ENCODE peak calls at places on chromosomes 7 and 10, in four cellular contexts. One of them, this sample, is unnamed.

GRCh38 chr10:6255548-6256061 is 52.9 kb downstream of the PFKFB3 start:
- DNase-seq in mucosa of gallbladder: no peak
- DNase-seq in NCI-H187: no peak
- DNase-seq in breast epithelium: peak
- DNase-seq in this sample: no peak

GRCh38 chr10:95988702-95989101 is 54.7 kb upstream of the CCNJ start:
- DNase-seq in mucosa of gallbladder: no peak
- DNase-seq in NCI-H187: no peak
- DNase-seq in breast epithelium: no peak
- DNase-seq in this sample: no peak

GRCh38 chr7:28815928-28816373 is 142.2 kb downstream of the TRIL start:
- DNase-seq in mucosa of gallbladder: no peak
- DNase-seq in NCI-H187: no peak
- DNase-seq in breast epithelium: no peak
- DNase-seq in this sample: no peak

GRCh38 chr7:67502929-67503328 is 506.3 kb downstream of the TYW1 start:
- DNase-seq in mucosa of gallbladder: no peak
- DNase-seq in NCI-H187: no peak
- DNase-seq in breast epithelium: no peak
- DNase-seq in this sample: no peak

GRCh38 chr10:96306516-96306915 is 2.3 kb downstream of the DNTT start:
- DNase-seq in mucosa of gallbladder: peak
- DNase-seq in NCI-H187: no peak
- DNase-seq in breast epithelium: no peak
- DNase-seq in this sample: no peak

GRCh38 chr10:124325998-124326636 is 92.6 kb downstream of the OAT start:
- DNase-seq in mucosa of gallbladder: no peak
- DNase-seq in NCI-H187: no peak
- DNase-seq in breast epithelium: no peak
- DNase-seq in this sample: no peak

GRCh38 chr10:132684164-132684891 is 101.6 kb downstream of the NKX6-2 start:
- DNase-seq in mucosa of gallbladder: no peak
- DNase-seq in NCI-H187: no peak
- DNase-seq in breast epithelium: no peak
- DNase-seq in this sample: peak

GRCh38 chr7:30863694-30864011 is 48.0 kb upstream of the AQP1 start:
- DNase-seq in mucosa of gallbladder: no peak
- DNase-seq in NCI-H187: no peak
- DNase-seq in breast epithelium: no peak
- DNase-seq in this sample: no peak

GRCh38 chr10:93299195-93299594 is 182.9 kb downstream of the MYOF start:
- DNase-seq in mucosa of gallbladder: no peak
- DNase-seq in NCI-H187: no peak
- DNase-seq in breast epithelium: no peak
- DNase-seq in this sample: no peak

GRCh38 chr7:77427996-77428603 is 12.0 kb upstream of the GSAP start:
- DNase-seq in mucosa of gallbladder: no peak
- DNase-seq in NCI-H187: no peak
- DNase-seq in breast epithelium: no peak
- DNase-seq in this sample: no peak

This sample was measured in midbrain.